ENCODE peak calls at places on chromosomes 11 and 22, in five cellular contexts. C is heart left ventricle, U is Right ventricle myocardium superior, T is RPMI8226, F is IMR-90. N is an unnamed sample.

GRCh38 chr11:30254307-30255298 is 23.8 kb downstream of the FSHB start:
- DNase-seq in C (no peak), U (no peak), T (no peak), F (no peak), N (no peak)

GRCh38 chr22:17368727-17369552 is at the start of gene CECR2:
- DNase-seq in C (peak; percentile 69), U (peak; percentile 69), T (no peak), F (no peak), N (peak; percentile 61)

GRCh38 chr11:20671856-20672546 is 2.6 kb downstream of the NELL1 start:
- DNase-seq in C (no peak), U (no peak), T (peak; percentile 21), F (no peak), N (no peak)

GRCh38 chr11:67261942-67262681 is 4.2 kb upstream of the GRK2 start:
- DNase-seq in C (peak; percentile 48), U (peak; percentile 46), T (no peak), F (no peak), N (no peak)

GRCh38 chr22:35620624-35621245 is 3.6 kb upstream of the MB start:
- DNase-seq in C (no peak), U (no peak), T (no peak), F (peak; percentile 36), N (no peak)

GRCh38 chr11:24683578-24683977 is 186.7 kb downstream of the LUZP2 start:
- DNase-seq in C (no peak), U (no peak), T (no peak), F (no peak), N (no peak)

GRCh38 chr22:41782751-41783150 is 17.7 kb upstream of the CCDC134 start:
- DNase-seq in C (no peak), U (no peak), T (no peak), F (no peak), N (no peak)

GRCh38 chr11:102763440-102763839 is 17.0 kb downstream of the MMP10 start:
- DNase-seq in C (no peak), U (no peak), T (no peak), F (peak; percentile 28), N (no peak)